ENCODE peak calls at places on chromosomes 2 and 18, in four cellular contexts. G, D, C and Q are unnamed samples.

GRCh38 chr2:74648009-74648443 is at the start of gene M1AP:
- DNase-seq in G (peak), D (no peak), C (no peak), Q (no peak)

GRCh38 chr18:79392226-79392625 is 3.5 kb upstream of the NFATC1 start:
- DNase-seq in G (no peak), D (no peak), C (no peak), Q (no peak)

GRCh38 chr2:30257266-30258214 is 26.2 kb downstream of the LBH start:
- DNase-seq in G (no peak), D (no peak), C (no peak), Q (no peak)

GRCh38 chr2:181275643-181276070 is 181.5 kb upstream of the ITGA4 start:
- DNase-seq in G (no peak), D (no peak), C (no peak), Q (no peak)

GRCh38 chr18:45221363-45221762 is 393.9 kb upstream of the SLC14A2 start:
- DNase-seq in G (no peak), D (no peak), C (no peak), Q (no peak)

GRCh38 chr18:60027397-60027796 is 127.6 kb downstream of the PMAIP1 start:
- DNase-seq in G (no peak), D (peak), C (no peak), Q (peak)

GRCh38 chr2:20431772-20432171 is 15.1 kb upstream of the RHOB start:
- DNase-seq in G (no peak), D (no peak), C (no peak), Q (peak)

GRCh38 chr2:205435970-205436369 is 246.3 kb upstream of the NRP2 start:
- DNase-seq in G (no peak), D (no peak), C (no peak), Q (no peak)

GRCh38 chr18:23257686-23258565 is 122.6 kb downstream of the CABLES1 start:
- DNase-seq in G (no peak), D (no peak), C (no peak), Q (no peak)

GRCh38 chr2:16123421-16123820 is 183.1 kb downstream of the MYCN start:
- DNase-seq in G (no peak), D (no peak), C (no peak), Q (no peak)

GRCh38 chr2:54122939-54123338 is 7.5 kb downstream of the ACYP2 start:
- DNase-seq in G (no peak), D (no peak), C (no peak), Q (peak)

GRCh38 chr2:17594533-17595391 is 54.3 kb downstream of the VSNL1 start:
- DNase-seq in G (no peak), D (no peak), C (no peak), Q (peak)

GRCh38 chr2:16441431-16441830 is 224.2 kb downstream of the CYRIA start:
- DNase-seq in G (no peak), D (no peak), C (no peak), Q (no peak)

GRCh38 chr18:34807106-34807796 is 97.2 kb downstream of the DTNA start:
- DNase-seq in G (peak), D (no peak), C (no peak), Q (peak)

GRCh38 chr2:65722028-65722427 is 289.6 kb upstream of the SPRED2 start:
- DNase-seq in G (peak), D (peak), C (no peak), Q (no peak)

GRCh38 chr18:57833441-57834101 is 30.5 kb upstream of the ATP8B1 start:
- DNase-seq in G (no peak), D (no peak), C (peak), Q (peak)

GRCh38 chr2:7452110-7452851 is 535.1 kb downstream of the RNF144A start:
- DNase-seq in G (no peak), D (no peak), C (no peak), Q (no peak)

GRCh38 chr18:12236934-12237832 is 17.0 kb upstream of the CIDEA start:
- DNase-seq in G (no peak), D (peak), C (no peak), Q (peak)

GRCh38 chr18:59061914-59062642 is 77.6 kb upstream of the SEC11C start:
- DNase-seq in G (no peak), D (no peak), C (peak), Q (no peak)

GRCh38 chr2:233048569-233049193 is 11.5 kb upstream of the INPP5D start:
- DNase-seq in G (no peak), D (no peak), C (no peak), Q (no peak)

GRCh38 chr18:62119884-62120283 is 67.0 kb downstream of the PIGN start:
- DNase-seq in G (no peak), D (no peak), C (no peak), Q (no peak)

GRCh38 chr2:60976271-60976670 is 41.2 kb upstream of the PEX13 start:
- DNase-seq in G (no peak), D (no peak), C (no peak), Q (no peak)

DNA sequence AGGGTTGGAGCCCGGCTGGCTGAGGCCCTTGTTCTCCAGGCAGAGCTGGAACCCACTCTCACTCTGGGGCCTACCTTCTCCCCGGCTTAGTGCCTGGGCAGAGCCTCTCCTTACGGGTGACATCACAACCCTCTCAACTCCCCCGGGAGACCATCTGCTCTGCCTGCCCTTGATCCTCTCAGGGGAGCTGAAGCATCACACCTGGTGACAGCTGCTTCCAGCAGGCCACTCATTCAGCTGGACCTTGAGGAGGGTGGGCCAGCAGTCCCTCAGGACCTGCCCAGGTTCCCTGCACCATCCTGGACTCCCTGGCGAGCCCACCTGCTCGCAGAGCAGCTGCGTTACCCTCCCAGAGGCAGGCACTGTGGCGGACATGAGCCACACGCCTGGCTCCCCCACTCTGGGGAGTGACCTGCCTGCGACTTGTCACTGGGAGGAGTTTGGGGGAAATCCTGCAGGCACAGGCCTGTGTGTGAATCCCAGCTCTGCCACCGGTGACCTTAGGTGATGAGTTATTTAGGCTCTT is 13.1 kb downstream of the HS6ST1 start:
- DNase-seq in G (no peak), D (no peak), C (no peak), Q (no peak)
- TF ChIP-seq TCF12 in G (no peak), D (no peak), C (peak), Q (no peak)

GRCh38 chr18:42798606-42799005 is 316.9 kb downstream of the RIT2 start:
- DNase-seq in G (no peak), D (peak), C (no peak), Q (no peak)
- TF ChIP-seq TCF12 in G (no peak), D (peak), C (no peak), Q (no peak)

DNA sequence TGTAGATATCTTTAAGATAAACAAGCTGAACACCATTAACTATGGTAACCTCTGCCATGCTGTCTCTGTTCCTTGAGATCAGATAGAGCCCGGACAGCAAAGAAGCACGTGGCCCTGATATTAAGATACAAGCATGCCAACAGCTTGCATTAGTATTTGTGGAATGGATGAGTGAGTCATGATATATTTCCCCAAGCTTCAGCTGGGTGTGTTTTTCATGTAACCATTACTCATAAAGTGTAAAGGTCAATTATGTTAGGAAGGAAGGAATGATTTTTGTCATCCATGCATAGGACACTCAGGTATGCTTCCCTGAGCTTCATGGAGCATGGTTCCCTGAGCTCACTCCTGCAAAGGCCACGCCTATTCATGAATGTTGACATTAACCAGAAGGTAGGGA is 74.6 kb downstream of the ARL4C start:
- DNase-seq in G (no peak), D (no peak), C (no peak), Q (peak)
- TF ChIP-seq TCF12 in G (no peak), D (peak), C (no peak), Q (no peak)

GRCh38 chr2:36539631-36540030 is 58.3 kb downstream of the FEZ2 start:
- DNase-seq in G (no peak), D (no peak), C (no peak), Q (no peak)
- TF ChIP-seq TCF12 in G (no peak), D (peak), C (no peak), Q (no peak)

DNA sequence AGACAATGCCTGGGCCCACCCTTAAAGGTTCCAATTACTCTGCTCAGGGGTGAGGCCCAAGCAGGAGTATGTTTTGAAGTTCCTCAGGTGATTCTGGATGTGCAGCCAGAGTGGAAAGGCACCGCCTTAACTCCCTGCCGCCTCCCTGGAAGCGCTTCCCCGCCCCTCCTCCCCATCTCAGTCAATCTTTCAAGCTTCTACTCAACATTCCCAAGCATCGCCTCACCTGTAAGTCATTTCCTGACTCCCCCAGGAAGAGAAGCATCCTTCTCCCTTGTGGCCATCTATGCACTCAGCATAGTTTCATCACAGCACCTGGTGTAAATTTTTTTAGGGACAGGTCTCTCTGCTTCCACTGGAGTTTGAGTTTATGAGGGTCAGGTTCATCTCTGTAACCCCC is 67.5 kb downstream of the MYL12B start:
- DNase-seq in G (no peak), D (no peak), C (no peak), Q (no peak)
- TF ChIP-seq TCF12 in G (no peak), D (no peak), C (no peak), Q (no peak)

DNA sequence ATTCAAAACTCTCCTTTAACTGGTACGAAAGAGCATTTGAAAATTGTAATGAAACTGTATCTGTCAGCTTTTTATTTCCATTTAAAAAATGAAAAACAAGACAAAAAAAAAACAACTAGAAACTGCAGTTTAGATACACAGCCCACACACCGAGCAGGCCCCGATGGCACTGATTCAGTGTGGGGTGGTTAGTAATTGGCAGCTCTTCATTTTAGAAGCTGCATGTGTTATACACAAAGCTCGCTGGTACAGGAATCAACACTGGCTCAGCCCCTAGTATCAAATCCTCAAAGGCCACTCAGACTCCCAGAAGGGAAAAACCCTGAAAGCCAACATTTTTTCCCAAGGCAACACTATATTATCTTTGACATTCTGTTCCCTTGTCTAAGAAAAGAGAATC is 30.5 kb upstream of the RMDN2 start:
- DNase-seq in G (no peak), D (no peak), C (no peak), Q (no peak)
- TF ChIP-seq TCF12 in G (no peak), D (no peak), C (no peak), Q (no peak)

DNA sequence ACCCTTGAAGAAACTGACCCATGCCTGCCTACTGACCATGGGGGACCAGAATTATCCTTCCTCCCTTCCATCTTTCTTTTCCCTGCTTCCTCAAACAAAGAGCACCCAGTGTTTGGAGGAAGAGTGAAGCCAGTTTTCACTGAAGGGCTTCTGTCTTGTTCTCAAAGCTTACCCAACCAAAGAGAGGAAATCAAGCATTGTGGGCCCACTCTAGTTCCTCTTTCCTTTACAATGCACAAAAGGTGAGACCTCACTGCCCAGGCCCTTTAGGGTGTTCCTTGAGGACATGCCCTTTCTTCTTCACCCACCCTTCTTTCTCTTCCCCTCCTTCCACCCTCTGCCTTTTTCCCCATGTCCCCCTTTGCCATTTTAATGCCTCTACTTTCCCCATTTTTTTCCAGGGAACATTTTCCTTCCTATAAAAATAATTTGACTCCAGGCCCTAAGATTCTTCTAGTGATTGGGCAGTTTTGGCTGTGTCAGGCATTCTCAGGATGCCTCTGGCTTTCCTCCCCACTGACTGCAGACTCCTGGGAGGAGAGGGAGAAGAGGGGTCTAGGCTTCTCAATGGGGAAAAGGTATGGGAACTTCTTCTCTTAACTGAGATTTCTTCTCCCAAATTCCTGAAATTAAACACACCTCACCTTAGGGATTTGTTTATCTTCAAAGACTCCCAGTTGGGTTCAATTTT is 126.6 kb upstream of the RMDN2 start:
- DNase-seq in G (no peak), D (no peak), C (peak), Q (no peak)
- TF ChIP-seq TCF12 in G (no peak), D (no peak), C (no peak), Q (no peak)

GRCh38 chr2:197798187-197798586 is 6.2 kb upstream of the PLCL1 start:
- DNase-seq in G (no peak), D (no peak), C (no peak), Q (no peak)
- TF ChIP-seq TCF12 in G (no peak), D (no peak), C (no peak), Q (no peak)